ENCODE peak calls at places on chromosomes 6 and 20, in seven cellular contexts. S, J, M, Z, W, X and V are unnamed samples.
A peak's percentile ranks its signal among the peaks of the same experiment; 100 is the strongest.

GRCh38 chr20:43432498-43432897 is 25.2 kb upstream of the SRSF6 start:
- DNase-seq in Z (no peak), S (no peak), X (no peak), J (no peak), W (no peak), M (no peak), V (no peak)

GRCh38 chr6:141033101-141033500 is 1099.6 kb upstream of the GJE1 start:
- DNase-seq in M (no peak), X (no peak), S (no peak), Z (no peak), W (no peak), J (no peak), V (no peak)

GRCh38 chr6:72619883-72620696 is 1.8 kb upstream of the KCNQ5 start:
- DNase-seq in W (peak; percentile 44), X (no peak), J (no peak), Z (peak; percentile 20), S (peak; percentile 49), M (peak; percentile 41), V (peak; percentile 18)

GRCh38 chr20:58721951-58722371 is 29.4 kb downstream of the NPEPL1 start:
- DNase-seq in Z (no peak), J (no peak), X (no peak), S (no peak), M (peak; percentile 76), W (peak; percentile 4), V (no peak)

GRCh38 chr20:34290471-34290870 is 12.7 kb downstream of the AHCY start:
- DNase-seq in J (no peak), X (no peak), W (no peak), M (no peak), Z (no peak), S (no peak), V (no peak)

GRCh38 chr20:4406627-4407026 is 315.1 kb upstream of the PRND start:
- DNase-seq in M (no peak), S (no peak), Z (no peak), X (no peak), J (peak; percentile 61), W (no peak), V (no peak)

GRCh38 chr6:15989397-15989796 is 139.5 kb upstream of the MYLIP start:
- DNase-seq in X (no peak), M (no peak), Z (no peak), J (no peak), W (no peak), S (no peak), V (no peak)

GRCh38 chr6:117267766-117268534 is 2.6 kb downstream of the VGLL2 start:
- DNase-seq in S (no peak), J (no peak), W (no peak), M (no peak), X (no peak), Z (no peak), V (no peak)

GRCh38 chr20:15045246-15045645 is 707.8 kb upstream of the FLRT3 start:
- DNase-seq in X (no peak), S (no peak), Z (no peak), W (no peak), J (peak; percentile 8), M (peak; percentile 54), V (no peak)

GRCh38 chr6:28634758-28635546 is 109.3 kb downstream of the GPX5 start:
- DNase-seq in Z (no peak), S (no peak), W (no peak), M (no peak), X (no peak), J (no peak), V (no peak)

GRCh38 chr6:6891949-6892461 is 215.8 kb upstream of the RREB1 start:
- DNase-seq in X (no peak), W (no peak), S (no peak), M (no peak), Z (no peak), J (no peak), V (no peak)

GRCh38 chr20:1272368-1273155 is 6.5 kb downstream of the SNPH start:
- DNase-seq in M (no peak), W (no peak), J (no peak), S (no peak), X (no peak), Z (no peak), V (no peak)

GRCh38 chr6:37236921-37237320 is 20.7 kb upstream of the TBC1D22B start:
- DNase-seq in S (no peak), X (no peak), J (no peak), M (no peak), Z (no peak), W (no peak), V (no peak)

GRCh38 chr6:30683137-30683979 is 3.1 kb downstream of the PPP1R18 start:
- DNase-seq in S (no peak), W (no peak), Z (no peak), J (no peak), M (no peak), X (no peak), V (no peak)

GRCh38 chr6:106102034-106102433 is 15.9 kb downstream of the PRDM1 start:
- DNase-seq in W (no peak), X (no peak), M (no peak), Z (no peak), S (no peak), J (no peak), V (no peak)

GRCh38 chr6:6858533-6858982 is 249.2 kb upstream of the RREB1 start:
- DNase-seq in M (no peak), S (no peak), W (no peak), J (no peak), X (no peak), Z (no peak), V (no peak)

GRCh38 chr6:126087456-126087855 is 101.1 kb downstream of the TRMT11 start:
- DNase-seq in Z (no peak), M (no peak), S (no peak), J (no peak), W (no peak), X (no peak), V (no peak)

GRCh38 chr20:35121186-35121585 is 25.9 kb downstream of the EDEM2 start:
- DNase-seq in X (no peak), S (no peak), J (no peak), Z (no peak), M (no peak), W (no peak), V (no peak)

GRCh38 chr6:84688187-84688878 is 76.1 kb downstream of the TBX18 start:
- DNase-seq in W (no peak), Z (no peak), S (no peak), X (no peak), M (no peak), J (peak; percentile 11), V (no peak)

GRCh38 chr6:107132330-107132954 is 17.1 kb upstream of the BEND3 start:
- DNase-seq in S (peak; percentile 3), X (no peak), Z (no peak), M (no peak), J (no peak), W (no peak), V (no peak)

GRCh38 chr20:34549291-34549928 is 9.1 kb upstream of the MAP1LC3A start:
- DNase-seq in Z (no peak), W (no peak), X (no peak), J (no peak), M (no peak), S (no peak), V (no peak)

GRCh38 chr20:50646483-50646996 is 44.8 kb downstream of the RIPOR3 start:
- DNase-seq in M (no peak), J (peak; percentile 65), W (no peak), Z (no peak), S (no peak), X (no peak), V (no peak)

GRCh38 chr6:145071836-145072235 is 663.5 kb downstream of the EPM2A start:
- DNase-seq in W (no peak), Z (no peak), J (peak; percentile 73), S (no peak), M (no peak), X (no peak), V (no peak)

GRCh38 chr6:144266091-144266649 is 19.0 kb upstream of the UTRN start:
- DNase-seq in W (no peak), M (peak; percentile 47), X (peak; percentile 75), J (no peak), Z (no peak), S (no peak), V (no peak)

GRCh38 chr20:36645998-36646397 is at the start of gene SLA2:
- DNase-seq in W (peak; percentile 70), Z (no peak), S (peak; percentile 71), J (no peak), M (no peak), X (no peak), V (peak; percentile 51)

GRCh38 chr6:126170875-126171489 is 168.9 kb upstream of the CENPW start:
- DNase-seq in M (no peak), Z (no peak), S (no peak), X (no peak), W (no peak), J (no peak), V (no peak)

GRCh38 chr6:686528-686927 is 6.4 kb downstream of the EXOC2 start:
- DNase-seq in J (no peak), M (no peak), W (no peak), S (no peak), X (no peak), Z (no peak), V (no peak)

GRCh38 chr20:36094497-36094896 is 60.0 kb upstream of the EPB41L1 start:
- DNase-seq in X (no peak), W (no peak), M (no peak), J (no peak), S (no peak), Z (no peak), V (no peak)

GRCh38 chr6:51844391-51844735 is 243.1 kb downstream of the PKHD1 start:
- DNase-seq in W (no peak), Z (no peak), J (no peak), M (no peak), S (no peak), X (no peak), V (no peak)

GRCh38 chr20:25418779-25419178 is 11.3 kb downstream of the GINS1 start:
- DNase-seq in Z (no peak), X (no peak), S (no peak), W (no peak), J (no peak), M (no peak), V (no peak)

GRCh38 chr20:3797592-3798404 is 1.7 kb downstream of the CDC25B start:
- DNase-seq in J (no peak), X (no peak), S (peak; percentile 36), M (no peak), W (no peak), Z (no peak), V (peak; percentile 42)

GRCh38 chr6:140355476-140355875 is 981.0 kb upstream of the CITED2 start:
- DNase-seq in Z (no peak), S (no peak), X (no peak), W (no peak), M (no peak), J (no peak), V (no peak)

GRCh38 chr6:25404094-25404493 is 124.9 kb downstream of the CARMIL1 start:
- DNase-seq in S (no peak), J (no peak), Z (no peak), W (no peak), M (no peak), X (no peak), V (no peak)